ENCODE peak calls at places on chromosomes 5 and 9, in nine cellular contexts. A is NCI-H1417; T is iPS-NIHi11; S is CD8-positive, alpha-beta T cell; U is prostate gland; X is psoas muscle; D is HS-27A; W is heart left ventricle; Y is CD8-positive, alpha-beta memory T cell. M is an unnamed sample.

GRCh38 chr5:36363101-36363500 is 61.4 kb upstream of the RANBP3L start:
- DNase-seq in W (no peak), U (no peak), A (no peak), S (no peak), T (peak; percentile 50), D (peak; percentile 70), X (no peak), Y (no peak), M (peak; percentile 43)

GRCh38 chr5:33379757-33380156 is 61.0 kb upstream of the TARS1 start:
- DNase-seq in U (no peak), Y (no peak), D (peak; percentile 61), S (no peak), W (no peak), A (no peak), T (peak; percentile 76), X (no peak), M (peak; percentile 47)

GRCh38 chr5:32163053-32163452 is 11.1 kb downstream of the GOLPH3 start:
- DNase-seq in X (no peak), T (no peak), W (no peak), A (no peak), U (no peak), D (no peak), S (no peak), Y (no peak), M (no peak)

GRCh38 chr5:151284392-151284967 is 19.1 kb downstream of the SLC36A3 start:
- DNase-seq in S (no peak), U (no peak), X (no peak), Y (no peak), D (no peak), W (no peak), T (peak; percentile 35), A (no peak), M (no peak)

GRCh38 chr5:78611161-78611605 is 37.4 kb downstream of the LHFPL2 start:
- DNase-seq in D (no peak), S (no peak), X (no peak), U (no peak), T (peak; percentile 46), W (no peak), A (no peak), Y (no peak), M (peak; percentile 50)

GRCh38 chr5:151414536-151414935 is 32.9 kb upstream of the SLC36A1 start:
- DNase-seq in D (no peak), X (no peak), U (peak; percentile 8), T (no peak), S (no peak), W (no peak), A (no peak), Y (no peak), M (no peak)

GRCh38 chr5:31854625-31855526 is 215.9 kb downstream of the PDZD2 start:
- DNase-seq in X (peak; percentile 54), D (no peak), T (peak; percentile 74), A (peak; percentile 59), Y (no peak), U (peak; percentile 45), W (peak; percentile 69), S (no peak), M (no peak)

GRCh38 chr9:96279927-96280326 is 22.0 kb downstream of the HSD17B3 start:
- DNase-seq in A (no peak), W (no peak), U (no peak), D (no peak), S (no peak), X (no peak), Y (no peak), T (peak; percentile 38), M (no peak)

GRCh38 chr5:150066436-150066835 is 19.9 kb downstream of the CSF1R start:
- DNase-seq in Y (no peak), D (no peak), S (no peak), X (peak; percentile 23), W (no peak), A (no peak), U (no peak), T (no peak), M (no peak)

GRCh38 chr5:127942246-127943060 is 141.1 kb upstream of the SLC12A2 start:
- DNase-seq in A (peak; percentile 58), W (no peak), D (no peak), U (no peak), T (no peak), Y (no peak), S (no peak), X (no peak), M (peak; percentile 66)

GRCh38 chr5:72110401-72111013 is 3.2 kb downstream of the MAP1B start:
- DNase-seq in D (no peak), W (no peak), X (peak; percentile 68), Y (no peak), S (no peak), U (no peak), T (no peak), A (peak; percentile 63), M (no peak)

GRCh38 chr9:83431470-83432060 is 106.6 kb downstream of the FRMD3 start:
- DNase-seq in U (peak; percentile 62), Y (no peak), W (no peak), A (no peak), D (no peak), X (peak; percentile 55), S (no peak), T (no peak), M (no peak)